ENCODE peak calls at places on chromosome 22, in six cellular contexts. Y, D, U, H, K and O are unnamed samples.
A peak's percentile ranks its signal among the peaks of the same experiment; 100 is the strongest.

GRCh38 chr22:49489821-49490220 is 337.9 kb downstream of the BRD1 start:
- DNase-seq in H (no peak), Y (no peak), D (no peak), K (no peak), U (no peak), O (no peak)

GRCh38 chr22:39184586-39185577 is 32.4 kb upstream of the CBX7 start:
- DNase-seq in D (no peak), H (no peak), K (no peak), U (no peak), Y (no peak), O (peak; percentile 87)

GRCh38 chr22:26777402-26777801 is 120.0 kb downstream of the MIAT start:
- DNase-seq in U (no peak), D (peak; percentile 5), H (no peak), K (no peak), Y (peak; percentile 60), O (no peak)

GRCh38 chr22:19674929-19675253 is 39.4 kb upstream of the SEPTIN5 start:
- DNase-seq in D (no peak), U (no peak), K (no peak), H (no peak), Y (no peak), O (no peak)

GRCh38 chr22:50498322-50498861 is 9.1 kb downstream of the LMF2 start:
- DNase-seq in H (no peak), K (no peak), D (peak; percentile 51), Y (peak; percentile 58), U (no peak), O (peak; percentile 68)

GRCh38 chr22:20446383-20446970 is 8.9 kb upstream of the SCARF2 start:
- DNase-seq in U (no peak), H (peak; percentile 26), D (no peak), K (no peak), Y (no peak), O (no peak)

GRCh38 chr22:48720662-48721393 is 1106.8 kb downstream of the BRD1 start:
- DNase-seq in H (no peak), U (no peak), Y (no peak), D (no peak), K (peak; percentile 27), O (no peak)

GRCh38 chr22:49922926-49923325 is 4.5 kb downstream of the CRELD2 start:
- DNase-seq in D (no peak), H (no peak), K (no peak), Y (no peak), U (no peak), O (no peak)

GRCh38 chr22:44497218-44497903 is 672 bp downstream of the RTL6 start:
- DNase-seq in D (peak; percentile 34), K (no peak), H (peak; percentile 60), Y (no peak), U (no peak), O (peak; percentile 26)

GRCh38 chr22:39818050-39818449 is 75.5 kb downstream of the ENTHD1 start:
- DNase-seq in U (no peak), H (no peak), K (no peak), Y (no peak), D (peak; percentile 50), O (no peak)

GRCh38 chr22:48919187-48919590 is 908.5 kb downstream of the BRD1 start:
- DNase-seq in K (no peak), U (no peak), Y (no peak), D (no peak), H (no peak), O (no peak)

GRCh38 chr22:50044485-50045143 is 13.5 kb downstream of the TTLL8 start:
- DNase-seq in U (no peak), Y (no peak), D (no peak), H (no peak), K (no peak), O (no peak)

GRCh38 chr22:25334091-25334490 is 114.7 kb downstream of the CRYBB2 start:
- DNase-seq in K (no peak), H (peak; percentile 62), D (peak; percentile 16), U (no peak), Y (peak; percentile 14), O (peak; percentile 40)

GRCh38 chr22:46027219-46028068 is 50.5 kb upstream of the WNT7B start:
- DNase-seq in H (peak; percentile 88), D (no peak), K (peak; percentile 87), Y (no peak), U (no peak), O (no peak)
- TF ChIP-seq CTCF in H (peak; percentile 17), D (no peak), K (peak; percentile 32), Y (no peak), U (no peak), O (no peak)

DNA sequence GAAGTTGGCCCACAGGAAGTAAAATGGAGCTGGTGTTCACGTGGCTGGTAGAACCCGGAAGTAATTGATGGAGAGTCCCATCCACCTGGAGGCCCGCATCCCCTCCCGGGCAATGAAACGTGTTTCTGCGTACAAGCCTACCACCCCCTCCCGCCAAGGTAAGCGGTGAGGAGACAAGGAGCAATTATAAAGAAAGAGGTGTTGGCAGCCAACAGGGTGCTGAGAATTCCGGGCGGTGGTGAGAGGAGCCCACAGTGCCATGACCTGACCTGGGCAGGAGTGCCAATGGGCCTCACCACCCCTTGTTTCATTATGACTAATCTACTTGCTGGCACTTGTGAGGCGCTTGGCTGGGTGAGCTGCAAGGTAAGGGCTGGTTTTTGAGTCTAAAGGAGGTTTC is 83.8 kb upstream of the BID start:
- DNase-seq in U (no peak), Y (no peak), D (no peak), K (no peak), H (no peak), O (no peak)
- H3K4me3 ChIP-seq in U (no peak overlapping the region), Y (no peak overlapping the region), D (no peak overlapping the region), K (no peak overlapping the region), H (no peak overlapping the region), O (no peak overlapping the region)

DNA sequence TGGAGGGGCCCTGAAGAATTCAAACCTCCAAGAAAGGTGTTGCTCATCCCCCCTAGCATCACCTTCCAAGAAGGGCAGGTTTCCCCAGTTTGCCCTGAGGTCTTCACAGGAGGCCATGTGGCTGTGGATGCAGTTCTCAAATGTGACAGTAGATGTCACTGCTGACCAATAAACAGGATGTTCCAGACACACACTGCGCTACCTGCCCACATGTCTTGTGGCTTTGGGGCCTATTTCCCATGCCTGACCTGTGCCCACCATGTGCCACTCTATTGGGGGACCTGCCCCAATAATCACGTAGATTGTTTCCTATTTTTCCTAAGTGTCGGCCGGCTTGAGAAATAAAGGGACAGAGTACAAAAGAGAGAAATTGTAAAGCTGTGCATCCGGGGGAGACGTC is 4.5 kb downstream of the GSTT2 start:
- DNase-seq in U (no peak), D (peak; percentile 38), H (peak; percentile 42), K (no peak), Y (peak; percentile 53), O (peak; percentile 39)
- TF ChIP-seq CTCF in U (no peak), D (peak; percentile 77), H (peak; percentile 80), K (peak; percentile 43), Y (peak; percentile 76), O (peak; percentile 49)

GRCh38 chr22:31230155-31230870 is 18.2 kb downstream of the LIMK2 start:
- DNase-seq in D (peak; percentile 44), Y (peak; percentile 54), H (no peak), U (peak; percentile 57), K (no peak), O (peak; percentile 71)

GRCh38 chr22:31227186-31227585 is 15.1 kb downstream of the LIMK2 start:
- DNase-seq in D (no peak), K (no peak), Y (no peak), U (no peak), H (no peak), O (no peak)

GRCh38 chr22:31228425-31228824 is 16.3 kb downstream of the LIMK2 start:
- DNase-seq in K (no peak), U (no peak), D (no peak), H (no peak), Y (no peak), O (no peak)

GRCh38 chr22:31230871-31231621 is 18.9 kb downstream of the LIMK2 start:
- DNase-seq in K (no peak), H (peak; percentile 59), U (peak; percentile 40), D (peak; percentile 74), Y (peak; percentile 79), O (peak; percentile 84)

GRCh38 chr22:31229402-31230140 is 17.5 kb downstream of the LIMK2 start:
- DNase-seq in K (no peak), U (no peak), Y (peak; percentile 67), D (peak; percentile 48), H (no peak), O (peak; percentile 58)
- H3K4me3 ChIP-seq in K (no peak overlapping the region), U (no peak overlapping the region), Y (no peak overlapping the region), D (no peak overlapping the region), H (peak overlapping the region; percentile 0), O (no peak overlapping the region)